ENCODE peak calls at places on chromosome 15, in six cellular contexts. One of them, this sample, is unnamed.

GRCh38 chr15:38941399-38941953 is 376.9 kb upstream of the RASGRP1 start:
- DNase-seq in psoas muscle: no peak
- DNase-seq in AG09309: no peak
- DNase-seq in HT-29: no peak
- DNase-seq in ovary: no peak
- DNase-seq in naive thymus-derived CD4-positive, alpha-beta T cell: no peak
- DNase-seq in this sample: no peak

GRCh38 chr15:74525946-74526345 is 15.1 kb upstream of the ARID3B start:
- DNase-seq in psoas muscle: no peak
- DNase-seq in naive thymus-derived CD4-positive, alpha-beta T cell: no peak
- DNase-seq in AG09309: no peak
- DNase-seq in ovary: no peak
- DNase-seq in HT-29: no peak
- DNase-seq in this sample: no peak

GRCh38 chr15:74252291-74253080 is 16.4 kb downstream of the CCDC33 start:
- DNase-seq in AG09309: no peak
- DNase-seq in HT-29: no peak
- DNase-seq in ovary: no peak
- DNase-seq in naive thymus-derived CD4-positive, alpha-beta T cell: no peak
- DNase-seq in psoas muscle: no peak
- DNase-seq in this sample: no peak

GRCh38 chr15:58551764-58552504 is 120.1 kb downstream of the LIPC start:
- DNase-seq in HT-29: no peak
- DNase-seq in ovary: no peak
- DNase-seq in AG09309: peak; percentile 91
- DNase-seq in psoas muscle: no peak
- DNase-seq in naive thymus-derived CD4-positive, alpha-beta T cell: no peak
- DNase-seq in this sample: no peak

GRCh38 chr15:63250312-63250965 is 27.0 kb upstream of the APH1B start:
- DNase-seq in HT-29: no peak
- DNase-seq in ovary: no peak
- DNase-seq in AG09309: peak; percentile 96
- DNase-seq in psoas muscle: no peak
- DNase-seq in naive thymus-derived CD4-positive, alpha-beta T cell: no peak
- DNase-seq in this sample: no peak

GRCh38 chr15:86491118-86491517 is 411.4 kb downstream of the AGBL1 start:
- DNase-seq in HT-29: no peak
- DNase-seq in AG09309: no peak
- DNase-seq in ovary: no peak
- DNase-seq in naive thymus-derived CD4-positive, alpha-beta T cell: no peak
- DNase-seq in psoas muscle: no peak
- DNase-seq in this sample: no peak

GRCh38 chr15:74387141-74387541 is 19.7 kb upstream of the CYP11A1 start:
- DNase-seq in AG09309: no peak
- DNase-seq in HT-29: no peak
- DNase-seq in ovary: no peak
- DNase-seq in psoas muscle: no peak
- DNase-seq in naive thymus-derived CD4-positive, alpha-beta T cell: no peak
- DNase-seq in this sample: no peak

GRCh38 chr15:75836953-75837321 is 6.3 kb upstream of the UBE2Q2 start:
- DNase-seq in HT-29: no peak
- DNase-seq in AG09309: peak; percentile 61
- DNase-seq in ovary: no peak
- DNase-seq in naive thymus-derived CD4-positive, alpha-beta T cell: no peak
- DNase-seq in psoas muscle: peak; percentile 30
- DNase-seq in this sample: peak; percentile 35

GRCh38 chr15:57506422-57506821 is 85.3 kb upstream of the MYZAP start:
- DNase-seq in psoas muscle: no peak
- DNase-seq in HT-29: no peak
- DNase-seq in AG09309: no peak
- DNase-seq in naive thymus-derived CD4-positive, alpha-beta T cell: no peak
- DNase-seq in ovary: no peak
- DNase-seq in this sample: no peak

GRCh38 chr15:101676965-101677364 is 24.8 kb upstream of the TM2D3 start:
- DNase-seq in ovary: no peak
- DNase-seq in psoas muscle: no peak
- DNase-seq in AG09309: peak; percentile 21
- DNase-seq in naive thymus-derived CD4-positive, alpha-beta T cell: no peak
- DNase-seq in HT-29: no peak
- DNase-seq in this sample: no peak

GRCh38 chr15:78565097-78565950 is at the start of gene CHRNA5:
- DNase-seq in naive thymus-derived CD4-positive, alpha-beta T cell: peak; percentile 16
- DNase-seq in ovary: peak; percentile 95
- DNase-seq in psoas muscle: peak; percentile 69
- DNase-seq in HT-29: peak; percentile 99
- DNase-seq in AG09309: peak; percentile 13
- DNase-seq in this sample: peak; percentile 86